ENCODE peak calls at places on chromosomes 4 and X, in six cellular contexts. One of them, this sample, is unnamed.

GRCh38 chrX:135513140-135513535 is 7.3 kb upstream of the INTS6L start:
- DNase-seq in T1000: no peak
- DNase-seq in GM10248: no peak
- DNase-seq in A673: peak; percentile 19
- DNase-seq in choroid plexus epithelial cell: no peak
- DNase-seq in HT1080: peak; percentile 75
- DNase-seq in this sample: no peak

GRCh38 chr4:132313852-132314251 is 835.2 kb upstream of the PCDH10 start:
- DNase-seq in A673: no peak
- DNase-seq in choroid plexus epithelial cell: no peak
- DNase-seq in HT1080: no peak
- DNase-seq in GM10248: no peak
- DNase-seq in T1000: no peak
- DNase-seq in this sample: no peak

GRCh38 chr4:6778435-6778834 is 4.1 kb upstream of the KIAA0232 start:
- DNase-seq in GM10248: no peak
- DNase-seq in T1000: no peak
- DNase-seq in HT1080: no peak
- DNase-seq in choroid plexus epithelial cell: no peak
- DNase-seq in A673: no peak
- DNase-seq in this sample: no peak

GRCh38 chr4:15374697-15375096 is 53.1 kb upstream of the C1QTNF7 start:
- DNase-seq in choroid plexus epithelial cell: peak; percentile 80
- DNase-seq in GM10248: no peak
- DNase-seq in T1000: no peak
- DNase-seq in HT1080: no peak
- DNase-seq in A673: no peak
- DNase-seq in this sample: no peak

GRCh38 chrX:144275403-144275802 is 391.5 kb downstream of the UBE2NL start:
- DNase-seq in A673: no peak
- DNase-seq in T1000: no peak
- DNase-seq in choroid plexus epithelial cell: no peak
- DNase-seq in GM10248: no peak
- DNase-seq in HT1080: no peak
- DNase-seq in this sample: peak; percentile 23

GRCh38 chr4:186037182-186037581 is 31.8 kb upstream of the TLR3 start:
- DNase-seq in T1000: no peak
- DNase-seq in GM10248: no peak
- DNase-seq in A673: no peak
- DNase-seq in choroid plexus epithelial cell: no peak
- DNase-seq in HT1080: no peak
- DNase-seq in this sample: no peak

GRCh38 chr4:176298664-176299063 is 21.1 kb upstream of the SPCS3 start:
- DNase-seq in T1000: no peak
- DNase-seq in choroid plexus epithelial cell: no peak
- DNase-seq in A673: no peak
- DNase-seq in GM10248: no peak
- DNase-seq in HT1080: no peak
- DNase-seq in this sample: no peak

GRCh38 chrX:3713225-3713936 is at the start of gene PRKX:
- DNase-seq in A673: peak; percentile 76
- DNase-seq in T1000: no peak
- DNase-seq in GM10248: peak; percentile 87
- DNase-seq in choroid plexus epithelial cell: peak; percentile 41
- DNase-seq in HT1080: peak; percentile 36
- DNase-seq in this sample: peak; percentile 58

GRCh38 chr4:52572936-52573485 is 86.1 kb downstream of the USP46 start:
- DNase-seq in choroid plexus epithelial cell: peak; percentile 68
- DNase-seq in HT1080: peak; percentile 51
- DNase-seq in GM10248: no peak
- DNase-seq in T1000: no peak
- DNase-seq in A673: no peak
- DNase-seq in this sample: peak; percentile 38

GRCh38 chr4:76753814-76754213 is 144.1 kb downstream of the SOWAHB start:
- DNase-seq in HT1080: peak; percentile 96
- DNase-seq in A673: peak; percentile 48
- DNase-seq in T1000: no peak
- DNase-seq in GM10248: no peak
- DNase-seq in choroid plexus epithelial cell: peak; percentile 87
- DNase-seq in this sample: peak; percentile 68

GRCh38 chr4:87851955-87852354 is 19.2 kb downstream of the MEPE start:
- DNase-seq in GM10248: no peak
- DNase-seq in HT1080: no peak
- DNase-seq in A673: no peak
- DNase-seq in T1000: no peak
- DNase-seq in choroid plexus epithelial cell: no peak
- DNase-seq in this sample: no peak

GRCh38 chr4:168865854-168866253 is 144.2 kb downstream of the CBR4 start:
- DNase-seq in choroid plexus epithelial cell: no peak
- DNase-seq in HT1080: no peak
- DNase-seq in A673: no peak
- DNase-seq in GM10248: no peak
- DNase-seq in T1000: no peak
- DNase-seq in this sample: no peak

GRCh38 chr4:16914208-16914607 is 15.8 kb upstream of the LDB2 start:
- DNase-seq in A673: peak; percentile 72
- DNase-seq in choroid plexus epithelial cell: peak; percentile 48
- DNase-seq in HT1080: no peak
- DNase-seq in GM10248: no peak
- DNase-seq in T1000: no peak
- DNase-seq in this sample: no peak

GRCh38 chr4:106746451-106746850 is 289.7 kb downstream of the DKK2 start:
- DNase-seq in GM10248: no peak
- DNase-seq in T1000: no peak
- DNase-seq in A673: peak; percentile 75
- DNase-seq in HT1080: peak; percentile 41
- DNase-seq in choroid plexus epithelial cell: peak; percentile 73
- DNase-seq in this sample: peak; percentile 9

GRCh38 chr4:2007804-2008670 is 737 bp downstream of the NELFA start:
- DNase-seq in HT1080: no peak
- DNase-seq in choroid plexus epithelial cell: peak; percentile 17
- DNase-seq in T1000: no peak
- DNase-seq in A673: no peak
- DNase-seq in GM10248: no peak
- DNase-seq in this sample: no peak

GRCh38 chr4:61333490-61333889 is 133.4 kb downstream of the ADGRL3 start:
- DNase-seq in HT1080: no peak
- DNase-seq in A673: no peak
- DNase-seq in GM10248: no peak
- DNase-seq in T1000: no peak
- DNase-seq in choroid plexus epithelial cell: no peak
- DNase-seq in this sample: no peak

GRCh38 chrX:75522565-75523411 is at the start of gene ZDHHC15:
- DNase-seq in A673: peak; percentile 0
- DNase-seq in T1000: peak; percentile 71
- DNase-seq in GM10248: no peak
- DNase-seq in choroid plexus epithelial cell: peak; percentile 0
- DNase-seq in HT1080: peak; percentile 11
- DNase-seq in this sample: no peak

GRCh38 chr4:145012841-145013240 is 85.2 kb downstream of the ANAPC10 start:
- DNase-seq in HT1080: peak; percentile 83
- DNase-seq in T1000: no peak
- DNase-seq in GM10248: no peak
- DNase-seq in A673: peak; percentile 85
- DNase-seq in choroid plexus epithelial cell: peak; percentile 69
- DNase-seq in this sample: peak; percentile 62

GRCh38 chr4:28287837-28288236 is 1427.2 kb downstream of the STIM2 start:
- DNase-seq in HT1080: peak; percentile 90
- DNase-seq in GM10248: no peak
- DNase-seq in A673: peak; percentile 49
- DNase-seq in choroid plexus epithelial cell: peak; percentile 97
- DNase-seq in T1000: peak; percentile 94
- DNase-seq in this sample: peak; percentile 97

GRCh38 chrX:128287693-128288092 is 235.5 kb upstream of the ACTRT1 start:
- DNase-seq in choroid plexus epithelial cell: no peak
- DNase-seq in HT1080: peak; percentile 78
- DNase-seq in A673: no peak
- DNase-seq in GM10248: no peak
- DNase-seq in T1000: no peak
- DNase-seq in this sample: no peak

GRCh38 chr4:30068234-30068633 is 651.9 kb upstream of the PCDH7 start:
- DNase-seq in HT1080: no peak
- DNase-seq in choroid plexus epithelial cell: no peak
- DNase-seq in GM10248: no peak
- DNase-seq in A673: peak; percentile 27
- DNase-seq in T1000: no peak
- DNase-seq in this sample: no peak

GRCh38 chr4:8765084-8765483 is 106.6 kb downstream of the HMX1 start:
- DNase-seq in T1000: no peak
- DNase-seq in choroid plexus epithelial cell: no peak
- DNase-seq in HT1080: no peak
- DNase-seq in A673: no peak
- DNase-seq in GM10248: no peak
- DNase-seq in this sample: no peak

GRCh38 chr4:76546282-76547166 is 111.5 kb downstream of the SHROOM3 start:
- DNase-seq in A673: peak; percentile 74
- DNase-seq in T1000: no peak
- DNase-seq in GM10248: no peak
- DNase-seq in choroid plexus epithelial cell: peak; percentile 89
- DNase-seq in HT1080: peak; percentile 88
- DNase-seq in this sample: peak; percentile 72

GRCh38 chr4:14415146-14415545 is 587.1 kb upstream of the CPEB2 start:
- DNase-seq in GM10248: no peak
- DNase-seq in choroid plexus epithelial cell: peak; percentile 75
- DNase-seq in A673: peak; percentile 49
- DNase-seq in HT1080: no peak
- DNase-seq in T1000: no peak
- DNase-seq in this sample: peak; percentile 25

GRCh38 chr4:40515398-40516293 is 114.0 kb downstream of the RBM47 start:
- DNase-seq in A673: no peak
- DNase-seq in T1000: no peak
- DNase-seq in HT1080: no peak
- DNase-seq in choroid plexus epithelial cell: peak; percentile 29
- DNase-seq in GM10248: peak; percentile 84
- DNase-seq in this sample: no peak

GRCh38 chr4:82017680-82018079 is 356.1 kb downstream of the HNRNPD start:
- DNase-seq in A673: peak; percentile 51
- DNase-seq in T1000: no peak
- DNase-seq in HT1080: no peak
- DNase-seq in choroid plexus epithelial cell: peak; percentile 19
- DNase-seq in GM10248: peak; percentile 26
- DNase-seq in this sample: peak; percentile 39

GRCh38 chrX:138929905-138930304 is 218.4 kb upstream of the FGF13 start:
- DNase-seq in A673: peak; percentile 65
- DNase-seq in GM10248: no peak
- DNase-seq in HT1080: no peak
- DNase-seq in choroid plexus epithelial cell: no peak
- DNase-seq in T1000: no peak
- DNase-seq in this sample: no peak

GRCh38 chr4:159016527-159017137 is 86.2 kb upstream of the RAPGEF2 start:
- DNase-seq in choroid plexus epithelial cell: peak; percentile 86
- DNase-seq in HT1080: peak; percentile 42
- DNase-seq in GM10248: peak; percentile 62
- DNase-seq in A673: peak; percentile 87
- DNase-seq in T1000: no peak
- DNase-seq in this sample: no peak

GRCh38 chr4:155658665-155659064 is 8.0 kb upstream of the GUCY1A1 start:
- DNase-seq in choroid plexus epithelial cell: no peak
- DNase-seq in A673: no peak
- DNase-seq in T1000: no peak
- DNase-seq in GM10248: no peak
- DNase-seq in HT1080: no peak
- DNase-seq in this sample: no peak

GRCh38 chrX:119942831-119943184 is 743 bp downstream of the NKAP start:
- DNase-seq in T1000: no peak
- DNase-seq in HT1080: no peak
- DNase-seq in GM10248: no peak
- DNase-seq in choroid plexus epithelial cell: peak; percentile 10
- DNase-seq in A673: no peak
- DNase-seq in this sample: no peak

GRCh38 chrX:136735604-136736003 is 45.1 kb downstream of the ARHGEF6 start:
- DNase-seq in HT1080: no peak
- DNase-seq in A673: peak; percentile 76
- DNase-seq in GM10248: no peak
- DNase-seq in choroid plexus epithelial cell: no peak
- DNase-seq in T1000: no peak
- DNase-seq in this sample: no peak

GRCh38 chr4:3827616-3828492 is 61.7 kb downstream of the ADRA2C start:
- DNase-seq in A673: peak; percentile 57
- DNase-seq in choroid plexus epithelial cell: peak; percentile 5
- DNase-seq in T1000: no peak
- DNase-seq in HT1080: no peak
- DNase-seq in GM10248: no peak
- DNase-seq in this sample: no peak

GRCh38 chrX:154378059-154378798 is 866 bp upstream of the EMD start:
- DNase-seq in A673: peak; percentile 72
- DNase-seq in choroid plexus epithelial cell: no peak
- DNase-seq in GM10248: peak; percentile 81
- DNase-seq in T1000: no peak
- DNase-seq in HT1080: peak; percentile 41
- DNase-seq in this sample: no peak

GRCh38 chr4:176800891-176801534 is 8.3 kb upstream of the VEGFC start:
- DNase-seq in GM10248: no peak
- DNase-seq in A673: no peak
- DNase-seq in T1000: no peak
- DNase-seq in choroid plexus epithelial cell: no peak
- DNase-seq in HT1080: no peak
- DNase-seq in this sample: no peak

GRCh38 chr4:173457893-173458292 is 59.0 kb upstream of the SCRG1 start:
- DNase-seq in A673: no peak
- DNase-seq in choroid plexus epithelial cell: no peak
- DNase-seq in GM10248: no peak
- DNase-seq in T1000: no peak
- DNase-seq in HT1080: no peak
- DNase-seq in this sample: no peak

GRCh38 chr4:186149872-186150271 is 41.5 kb upstream of the CYP4V2 start:
- DNase-seq in T1000: no peak
- DNase-seq in HT1080: peak; percentile 43
- DNase-seq in A673: peak; percentile 74
- DNase-seq in GM10248: no peak
- DNase-seq in choroid plexus epithelial cell: peak; percentile 64
- DNase-seq in this sample: no peak

GRCh38 chrX:11267311-11267910 is 25.8 kb upstream of the AMELX start:
- DNase-seq in GM10248: no peak
- DNase-seq in choroid plexus epithelial cell: peak; percentile 4
- DNase-seq in HT1080: no peak
- DNase-seq in T1000: no peak
- DNase-seq in A673: no peak
- DNase-seq in this sample: no peak

GRCh38 chr4:47498899-47499298 is 13.8 kb downstream of the ATP10D start:
- DNase-seq in choroid plexus epithelial cell: no peak
- DNase-seq in HT1080: no peak
- DNase-seq in GM10248: no peak
- DNase-seq in T1000: no peak
- DNase-seq in A673: no peak
- DNase-seq in this sample: no peak